ENCODE peak calls at places on chromosomes 16 and 17, in five cellular contexts. C, I, H, B and T are unnamed samples.

GRCh38 chr17:37833237-37833859 is 88.5 kb upstream of the HNF1B start:
- DNase-seq in I (no peak), C (peak; percentile 76), B (no peak), H (no peak), T (no peak)

GRCh38 chr16:89448656-89449055 is 41.7 kb downstream of the ANKRD11 start:
- DNase-seq in H (no peak), C (no peak), I (no peak), B (no peak), T (no peak)

GRCh38 chr17:15289285-15290185 is 24.4 kb upstream of the PMP22 start:
- DNase-seq in H (peak; percentile 13), C (no peak), I (peak; percentile 39), B (peak; percentile 25), T (no peak)

GRCh38 chr16:1175566-1176279 is 22.8 kb downstream of the CACNA1H start:
- DNase-seq in I (no peak), H (no peak), B (peak; percentile 43), C (no peak), T (no peak)

GRCh38 chr16:80614908-80615696 is 74.3 kb downstream of the DYNLRB2 start:
- DNase-seq in H (peak; percentile 25), B (no peak), C (no peak), I (no peak), T (peak; percentile 38)

GRCh38 chr17:42459983-42460300 is 1.3 kb downstream of the ATP6V0A1 start:
- DNase-seq in B (no peak), I (peak; percentile 32), H (no peak), C (no peak), T (peak; percentile 17)

GRCh38 chr16:55497558-55497957 is 11.3 kb upstream of the LPCAT2 start:
- DNase-seq in H (peak; percentile 3), C (no peak), I (no peak), B (no peak), T (no peak)

GRCh38 chr16:12458591-12459400 is 344.9 kb downstream of the CPPED1 start:
- DNase-seq in I (no peak), B (no peak), C (no peak), H (no peak), T (no peak)

GRCh38 chr16:83273504-83274173 is 534.1 kb upstream of the HSBP1 start:
- DNase-seq in I (no peak), B (no peak), H (no peak), C (no peak), T (no peak)

GRCh38 chr17:34562387-34562786 is 17.0 kb upstream of the TMEM132E start:
- DNase-seq in C (no peak), B (no peak), I (peak; percentile 45), H (peak; percentile 54), T (peak; percentile 21)

GRCh38 chr17:79667121-79667715 is 56.4 kb upstream of the RBFOX3 start:
- DNase-seq in C (no peak), B (no peak), H (no peak), I (no peak), T (no peak)

GRCh38 chr16:84303023-84303422 is 8.3 kb downstream of the WFDC1 start:
- DNase-seq in H (no peak), I (no peak), C (no peak), B (no peak), T (no peak)

GRCh38 chr16:10988164-10988803 is 43.9 kb downstream of the CLEC16A start:
- DNase-seq in C (no peak), B (no peak), I (no peak), H (peak; percentile 45), T (peak; percentile 34)

GRCh38 chr16:68798398-68798797 is 44.9 kb upstream of the TANGO6 start:
- DNase-seq in B (no peak), C (no peak), H (no peak), I (no peak), T (no peak)

GRCh38 chr17:72165202-72165972 is 44.6 kb downstream of the SOX9 start:
- DNase-seq in H (no peak), I (no peak), B (no peak), C (no peak), T (no peak)

GRCh38 chr16:47136101-47136820 is 7.5 kb downstream of the NETO2 start:
- DNase-seq in B (peak; percentile 13), I (no peak), C (no peak), H (no peak), T (no peak)

GRCh38 chr17:83189673-83190385 is 110.4 kb downstream of the METRNL start:
- DNase-seq in B (peak; percentile 60), C (no peak), H (no peak), I (no peak), T (no peak)

GRCh38 chr16:15639061-15639568 is 3.8 kb downstream of the MARF1 start:
- DNase-seq in H (no peak), B (no peak), I (no peak), C (peak; percentile 77), T (no peak)

GRCh38 chr17:47218896-47219430 is 9.8 kb downstream of the MYL4 start:
- DNase-seq in B (no peak), I (peak; percentile 42), H (peak; percentile 83), C (no peak), T (no peak)

GRCh38 chr17:54956802-54957201 is 11.7 kb downstream of the COX11 start:
- DNase-seq in H (no peak), C (no peak), B (no peak), I (no peak), T (no peak)

GRCh38 chr17:37493249-37494027 is 3.7 kb downstream of the DUSP14 start:
- DNase-seq in C (no peak), I (no peak), H (no peak), B (peak; percentile 19), T (no peak)

GRCh38 chr16:85392756-85393673 is 220.1 kb upstream of the GSE1 start:
- DNase-seq in C (no peak), I (no peak), H (no peak), B (no peak), T (no peak)

GRCh38 chr16:82045471-82046178 is 10.6 kb downstream of the HSD17B2 start:
- DNase-seq in I (no peak), C (no peak), H (no peak), B (no peak), T (no peak)

GRCh38 chr17:27207073-27207511 is 86.8 kb upstream of the WSB1 start:
- DNase-seq in I (no peak), B (no peak), H (no peak), C (no peak), T (no peak)

GRCh38 chr16:67730326-67730725 is 11.2 kb upstream of the GFOD2 start:
- DNase-seq in C (no peak), H (no peak), B (no peak), I (no peak), T (no peak)

GRCh38 chr17:12736526-12736925 is 52.8 kb upstream of the ARHGAP44 start:
- DNase-seq in I (no peak), H (no peak), B (no peak), C (no peak), T (no peak)

GRCh38 chr17:51815097-51815496 is 343.4 kb downstream of the CA10 start:
- DNase-seq in I (no peak), B (no peak), H (no peak), C (no peak), T (no peak)

GRCh38 chr17:82820278-82821251 is 19.3 kb downstream of the ZNF750 start:
- DNase-seq in I (no peak), C (no peak), B (no peak), H (no peak), T (no peak)

DNA sequence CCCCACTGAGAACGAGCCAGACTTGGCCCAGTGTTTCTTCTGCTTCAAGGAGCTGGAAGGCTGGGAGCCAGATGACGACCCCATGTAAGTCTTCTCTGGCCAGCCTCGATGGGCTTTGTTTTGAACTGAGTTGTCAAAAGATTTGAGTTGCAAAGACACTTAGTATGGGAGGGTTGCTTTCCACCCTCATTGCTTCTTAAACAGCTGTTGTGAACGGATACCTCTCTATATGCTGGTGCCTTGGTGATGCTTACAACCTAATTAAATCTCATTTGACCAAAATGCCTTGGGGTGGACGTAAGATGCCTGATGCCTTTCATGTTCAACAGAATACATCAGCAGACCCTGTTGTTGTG is 631 bp downstream of the BIRC5 start:
- DNase-seq in B (no peak), I (no peak), C (no peak), H (no peak), T (no peak)
- TF ChIP-seq FOXM1 in B (no peak), I (no peak), C (no peak), H (no peak), T (no peak)

GRCh38 chr17:4852504-4853075 is 19.4 kb downstream of the MINK1 start:
- DNase-seq in H (peak; percentile 58), B (peak; percentile 17), I (peak; percentile 48), C (no peak), T (no peak)
- TF ChIP-seq FOXM1 in H (no peak), B (no peak), I (no peak), C (no peak), T (no peak)

GRCh38 chr17:1003972-1004768 is 7.2 kb downstream of the TIMM22 start:
- DNase-seq in H (no peak), I (peak; percentile 22), C (no peak), B (no peak), T (no peak)
- TF ChIP-seq FOXM1 in H (no peak), I (no peak), C (no peak), B (no peak), T (no peak)

GRCh38 chr17:2041561-2042354 is at the start of gene OVCA2:
- DNase-seq in I (peak; percentile 97), H (peak; percentile 87), B (peak; percentile 80), C (peak; percentile 77), T (peak; percentile 96)

GRCh38 chr17:2044263-2044894 is 2.6 kb downstream of the OVCA2 start:
- DNase-seq in H (no peak), C (no peak), I (no peak), B (no peak), T (no peak)

GRCh38 chr17:2040942-2041560 is 771 bp upstream of the OVCA2 start:
- DNase-seq in B (no peak), I (no peak), C (no peak), H (no peak), T (no peak)

GRCh38 chr17:2043785-2044184 is 2.0 kb downstream of the OVCA2 start:
- DNase-seq in I (no peak), B (no peak), H (no peak), C (no peak), T (no peak)

GRCh38 chr17:2042355-2042929 is 620 bp downstream of the OVCA2 start:
- DNase-seq in H (peak; percentile 26), B (no peak), C (no peak), I (peak; percentile 65), T (peak; percentile 34)
- TF ChIP-seq FOXM1 in H (no peak), B (no peak), C (no peak), I (no peak), T (no peak)

GRCh38 chr17:61455754-61456681 is 3.8 kb downstream of the TBX4 start:
- DNase-seq in I (no peak), B (no peak), C (no peak), H (no peak), T (no peak)
- TF ChIP-seq FOXM1 in I (no peak), B (no peak), C (no peak), H (no peak), T (no peak)

GRCh38 chr17:57514614-57515013 is 230.5 kb downstream of the CCDC182 start:
- DNase-seq in I (no peak), C (no peak), H (no peak), B (no peak), T (no peak)
- TF ChIP-seq FOXM1 in I (no peak), C (no peak), H (no peak), B (no peak), T (no peak)

GRCh38 chr17:75652934-75653549 is 13.9 kb downstream of the RECQL5 start:
- DNase-seq in H (peak; percentile 66), C (no peak), B (peak; percentile 59), I (peak; percentile 85), T (peak; percentile 80)
- TF ChIP-seq FOXM1 in H (no peak), C (no peak), B (no peak), I (no peak), T (no peak)

GRCh38 chr16:70163596-70163995 is 10.0 kb upstream of the CLEC18C start:
- DNase-seq in I (no peak), H (no peak), C (no peak), B (no peak), T (no peak)
- TF ChIP-seq FOXM1 in I (no peak), H (no peak), C (no peak), B (no peak), T (no peak)